ENCODE peak calls at places on chromosomes 3 and 15, in nine cellular contexts. L, C, A, Y, H, B, M, F and O are unnamed samples.

GRCh38 chr15:88396382-88396781 is 70.8 kb downstream of the MRPL46 start:
- DNase-seq in B (no peak), C (no peak), M (peak), A (no peak), F (no peak), Y (no peak), L (no peak), H (no peak), O (no peak)

GRCh38 chr15:85333132-85333831 is 47.1 kb upstream of the AKAP13 start:
- DNase-seq in H (no peak), F (no peak), L (no peak), A (no peak), Y (no peak), M (no peak), C (no peak), B (no peak), O (no peak)

GRCh38 chr3:40583691-40584090 is 58.9 kb downstream of the ZNF621 start:
- DNase-seq in M (no peak), L (no peak), C (no peak), Y (no peak), B (no peak), H (no peak), A (no peak), F (no peak), O (no peak)

GRCh38 chr15:64197425-64197824 is 34.6 kb upstream of the PPIB start:
- DNase-seq in A (peak), C (no peak), Y (no peak), M (no peak), H (no peak), F (no peak), L (no peak), B (no peak), O (no peak)

GRCh38 chr3:197372076-197372661 is 73.8 kb upstream of the DLG1 start:
- DNase-seq in A (no peak), C (no peak), M (no peak), F (no peak), B (no peak), H (no peak), Y (no peak), L (no peak), O (no peak)

GRCh38 chr3:26015752-26016151 is 225.9 kb downstream of the OXSM start:
- DNase-seq in L (no peak), Y (no peak), C (no peak), B (no peak), M (no peak), F (no peak), H (no peak), A (no peak), O (no peak)

GRCh38 chr3:139199421-139200010 is 144.3 kb upstream of the MRPS22 start:
- DNase-seq in F (no peak), B (no peak), M (no peak), Y (no peak), A (no peak), H (no peak), C (no peak), L (no peak), O (no peak)

GRCh38 chr15:40358492-40359353 is 704 bp downstream of the DISP2 start:
- DNase-seq in H (no peak), C (peak), Y (peak), B (no peak), M (no peak), L (no peak), F (no peak), A (no peak), O (peak)

GRCh38 chr3:39748002-39748401 is 61.4 kb upstream of the MYRIP start:
- DNase-seq in A (no peak), L (no peak), C (no peak), H (no peak), Y (no peak), M (no peak), B (no peak), F (no peak), O (no peak)

GRCh38 chr3:186946756-186947375 is 16.5 kb downstream of the ST6GAL1 start:
- DNase-seq in L (no peak), M (no peak), F (no peak), H (no peak), B (no peak), A (no peak), Y (no peak), C (no peak), O (no peak)

GRCh38 chr15:70023769-70024491 is 73.8 kb downstream of the TLE3 start:
- DNase-seq in B (no peak), C (no peak), L (peak), A (peak), H (no peak), F (no peak), Y (no peak), M (no peak), O (no peak)

GRCh38 chr3:13465236-13465958 is 14.7 kb upstream of the HDAC11 start:
- DNase-seq in L (no peak), B (no peak), C (no peak), H (no peak), F (no peak), A (no peak), M (no peak), Y (no peak), O (no peak)

GRCh38 chr3:73332558-73332957 is 271.1 kb downstream of the EBLN2 start:
- DNase-seq in F (no peak), C (no peak), A (no peak), Y (no peak), M (no peak), H (no peak), B (no peak), L (no peak), O (no peak)

GRCh38 chr15:32919749-32920414 is 202.1 kb downstream of the GREM1 start:
- DNase-seq in Y (no peak), L (no peak), C (no peak), A (no peak), B (no peak), F (no peak), H (no peak), M (no peak), O (no peak)

GRCh38 chr3:52195823-52196331 is 2.1 kb upstream of the ALAS1 start:
- DNase-seq in H (no peak), A (no peak), C (peak), M (no peak), F (no peak), B (no peak), Y (no peak), L (no peak), O (no peak)

GRCh38 chr3:61612211-61612995 is 51.0 kb downstream of the PTPRG start:
- DNase-seq in A (no peak), Y (no peak), M (no peak), B (no peak), L (no peak), F (no peak), H (no peak), C (no peak), O (no peak)

GRCh38 chr15:26572606-26573350 is 200.1 kb downstream of the GABRB3 start:
- DNase-seq in B (no peak), C (no peak), A (peak), F (no peak), H (no peak), Y (no peak), L (no peak), M (no peak), O (no peak)

GRCh38 chr15:70833897-70834765 is 19.8 kb downstream of the LARP6 start:
- DNase-seq in C (no peak), L (no peak), M (no peak), H (no peak), A (no peak), B (no peak), Y (no peak), F (no peak), O (no peak)

GRCh38 chr15:31338318-31338878 is 11.8 kb downstream of the KLF13 start:
- DNase-seq in M (no peak), B (no peak), C (no peak), Y (no peak), A (no peak), H (no peak), F (no peak), L (peak), O (no peak)

GRCh38 chr3:179000144-179000543 is 71.5 kb downstream of the ZMAT3 start:
- DNase-seq in F (no peak), C (no peak), B (no peak), A (no peak), L (no peak), M (no peak), H (no peak), Y (no peak), O (no peak)

GRCh38 chr15:79089331-79089889 is 1.2 kb downstream of the RASGRF1 start:
- DNase-seq in B (no peak), A (no peak), L (peak), M (no peak), H (no peak), F (no peak), C (peak), Y (no peak), O (no peak)

GRCh38 chr3:85360742-85361387 is 402.1 kb downstream of the CADM2 start:
- DNase-seq in F (no peak), A (peak), L (no peak), H (peak), Y (no peak), B (no peak), C (no peak), M (peak), O (no peak)

GRCh38 chr3:132530624-132531023 is 66.4 kb upstream of the ACKR4 start:
- DNase-seq in C (no peak), B (no peak), A (no peak), F (no peak), H (no peak), Y (no peak), M (no peak), L (no peak), O (no peak)

GRCh38 chr3:176814252-176814651 is 383.0 kb downstream of the TBL1XR1 start:
- DNase-seq in M (no peak), L (no peak), A (peak), Y (no peak), F (no peak), C (peak), B (no peak), H (no peak), O (no peak)

GRCh38 chr3:55160241-55160877 is 232.5 kb upstream of the LRTM1 start:
- DNase-seq in Y (no peak), C (peak), F (no peak), L (no peak), M (no peak), B (no peak), H (no peak), A (no peak), O (no peak)

GRCh38 chr3:45816544-45816943 is 20.2 kb upstream of the SLC6A20 start:
- DNase-seq in A (no peak), Y (no peak), H (no peak), F (no peak), B (no peak), L (no peak), C (no peak), M (no peak), O (no peak)

GRCh38 chr15:57820119-57820518 is 113.6 kb downstream of the POLR2M start:
- DNase-seq in F (no peak), H (no peak), Y (no peak), C (no peak), M (no peak), A (no peak), B (no peak), L (no peak), O (no peak)

GRCh38 chr15:70336425-70337009 is 238.8 kb upstream of the TLE3 start:
- DNase-seq in M (no peak), B (no peak), A (no peak), H (no peak), L (no peak), F (no peak), Y (no peak), C (no peak), O (no peak)

GRCh38 chr3:17954801-17955200 is 212.4 kb upstream of the TBC1D5 start:
- DNase-seq in C (no peak), A (no peak), H (no peak), L (no peak), F (no peak), M (no peak), Y (no peak), B (no peak), O (no peak)

GRCh38 chr3:99760602-99761001 is 57.1 kb upstream of the CMSS1 start:
- DNase-seq in L (no peak), A (no peak), B (no peak), H (no peak), M (no peak), Y (no peak), C (no peak), F (no peak), O (no peak)

GRCh38 chr3:185959609-185960517 is 22.0 kb upstream of the TRA2B start:
- DNase-seq in M (no peak), C (no peak), L (no peak), A (no peak), B (no peak), Y (no peak), F (no peak), H (no peak), O (no peak)

GRCh38 chr3:39126532-39127071 is 19.1 kb downstream of the TTC21A start:
- DNase-seq in L (no peak), M (no peak), A (no peak), C (no peak), B (no peak), H (peak), F (no peak), Y (no peak), O (no peak)

GRCh38 chr15:72170691-72171090 is 26.9 kb downstream of the GRAMD2A start:
- DNase-seq in B (no peak), L (peak), M (no peak), H (no peak), C (no peak), Y (no peak), F (no peak), A (no peak), O (no peak)

GRCh38 chr15:41891946-41892345 is 1.9 kb downstream of the SPTBN5 start:
- DNase-seq in L (no peak), Y (no peak), F (no peak), M (no peak), C (no peak), H (no peak), B (no peak), A (no peak), O (no peak)